ENCODE peak calls at places on chromosomes 13 and 19, in nine cellular contexts. B is foreskin fibroblast, A is psoas muscle, T is AG04450, R is astrocyte of the spinal cord, Q is thoracic aorta, W is lung, L is AG10803, G is AG09309. P is an unnamed sample.

GRCh38 chr13:51894239-51894638 is 32.5 kb downstream of the CCDC70 start:
- DNase-seq in G (no peak), B (no peak), A (no peak), T (no peak), Q (no peak), R (no peak), W (no peak), L (no peak), P (no peak)

GRCh38 chr19:48393559-48394330 is at the start of gene GRIN2D:
- DNase-seq in A (no peak), G (no peak), Q (no peak), W (no peak), B (peak), L (peak), R (peak), T (no peak), P (no peak)

GRCh38 chr13:29754486-29754806 is 96.0 kb downstream of the UBL3 start:
- DNase-seq in R (peak), G (no peak), L (peak), A (no peak), T (no peak), B (peak), Q (no peak), W (no peak), P (no peak)

GRCh38 chr13:74026753-74027152 is 107.5 kb downstream of the KLF12 start:
- DNase-seq in W (no peak), T (no peak), A (no peak), Q (no peak), B (no peak), G (no peak), R (peak), L (no peak), P (peak)

GRCh38 chr13:111115841-111116500 is 861 bp downstream of the ARHGEF7 start:
- DNase-seq in G (peak), Q (no peak), R (peak), A (peak), T (peak), B (peak), W (no peak), L (peak), P (peak)

GRCh38 chr19:3440082-3440481 is 40.2 kb downstream of the SMIM24 start:
- DNase-seq in A (peak), L (no peak), G (no peak), Q (no peak), B (peak), W (peak), T (no peak), R (no peak), P (no peak)

GRCh38 chr19:10191347-10191746 is 3.4 kb downstream of the DNMT1 start:
- DNase-seq in G (peak), W (no peak), L (peak), T (peak), Q (no peak), R (peak), B (peak), A (no peak), P (no peak)

GRCh38 chr13:89900104-89900760 is 1447.3 kb upstream of the MIR17HG start:
- DNase-seq in Q (no peak), W (no peak), B (no peak), R (no peak), T (no peak), G (no peak), A (no peak), L (no peak), P (no peak)

GRCh38 chr19:13621413-13621812 is 115.1 kb upstream of the CACNA1A start:
- DNase-seq in T (peak), A (peak), W (no peak), B (peak), R (peak), L (peak), Q (no peak), G (peak), P (peak)

GRCh38 chr19:687569-688166 is 7.6 kb downstream of the PRSS57 start:
- DNase-seq in L (no peak), W (no peak), B (no peak), Q (no peak), R (no peak), T (no peak), A (no peak), G (no peak), P (no peak)

GRCh38 chr19:5823579-5824281 is 15.8 kb downstream of the FUT6 start:
- DNase-seq in W (no peak), T (no peak), A (no peak), G (no peak), Q (no peak), L (no peak), R (no peak), B (peak), P (no peak)

GRCh38 chr19:36136975-36137686 is 2.7 kb upstream of the CAPNS1 start:
- DNase-seq in T (no peak), G (no peak), L (peak), W (peak), B (peak), A (peak), R (peak), Q (peak), P (no peak)
- H3K4me3 ChIP-seq in T (no peak), G (no peak), L (no peak), W (no peak), B (no peak), A (peak), R (no peak), Q (peak), P (no peak)

GRCh38 chr13:68234278-68234677 is 1004.1 kb upstream of the PCDH9 start:
- DNase-seq in G (no peak), L (no peak), Q (no peak), B (no peak), A (no peak), R (peak), T (no peak), W (no peak), P (no peak)
- TF ChIP-seq CTCF in G (no peak), L (no peak), Q (no peak), B (no peak), A (no peak), R (peak), T (peak), W (no peak), P (peak)

GRCh38 chr19:50657222-50657669 is 8.0 kb downstream of the C19orf81 start:
- DNase-seq in R (no peak), B (no peak), L (no peak), W (no peak), T (no peak), Q (no peak), A (no peak), G (no peak), P (no peak)
- H3K4me3 ChIP-seq in R (no peak), B (no peak), L (no peak), W (no peak), T (no peak), Q (no peak), A (no peak), G (no peak), P (peak)

GRCh38 chr13:36840718-36841250 is 21.8 kb downstream of the RFXAP start:
- DNase-seq in B (no peak), R (no peak), T (no peak), A (no peak), G (no peak), L (no peak), W (no peak), Q (no peak), P (no peak)
- TF ChIP-seq CTCF in B (no peak), R (no peak), T (no peak), A (no peak), G (no peak), L (no peak), W (no peak), Q (no peak), P (peak)

GRCh38 chr19:38596057-38596981 is 21.4 kb downstream of the MAP4K1 start:
- DNase-seq in Q (no peak), G (no peak), L (no peak), W (peak), A (peak), T (no peak), R (peak), B (peak), P (no peak)
- H3K4me3 ChIP-seq in Q (peak), G (no peak), L (no peak), W (no peak), A (no peak), T (no peak), R (no peak), B (no peak), P (peak)

P was measured in epithelial cell of proximal tubule.